ENCODE peak calls at places on chromosomes 4 and X, in four cellular contexts. O, S, R and X are unnamed samples.

GRCh38 chr4:82247629-82248028 is 126.2 kb downstream of the HNRNPD start:
- DNase-seq in S (no peak), R (no peak), O (no peak), X (no peak)

GRCh38 chr4:144732584-144733130 is 86.7 kb downstream of the HHIP start:
- DNase-seq in S (no peak), R (no peak), O (no peak), X (no peak)

GRCh38 chr4:99536148-99536728 is 25.4 kb downstream of the C4orf17 start:
- DNase-seq in O (no peak), S (no peak), R (peak; percentile 28), X (no peak)

GRCh38 chrX:72094894-72095293 is 36.8 kb downstream of the RTL5 start:
- DNase-seq in O (no peak), S (peak; percentile 68), R (no peak), X (no peak)

GRCh38 chr4:1981251-1982055 is 27.3 kb downstream of the NELFA start:
- DNase-seq in O (peak; percentile 15), S (no peak), R (no peak), X (no peak)

GRCh38 chrX:49190783-49191032 is 4.5 kb upstream of the PRICKLE3 start:
- DNase-seq in O (no peak), S (no peak), R (no peak), X (no peak)

GRCh38 chr4:86961605-86962295 is 26.9 kb downstream of the AFF1 start:
- DNase-seq in S (no peak), O (no peak), R (no peak), X (no peak)

GRCh38 chr4:170599894-170600293 is 510.1 kb upstream of the AADAT start:
- DNase-seq in O (no peak), R (no peak), S (no peak), X (no peak)

GRCh38 chr4:33369366-33369899 is 2649.3 kb downstream of the PCDH7 start:
- DNase-seq in S (no peak), R (no peak), O (no peak), X (no peak)

GRCh38 chrX:49111846-49112245 is 11.7 kb downstream of the GPKOW start:
- DNase-seq in O (no peak), R (no peak), S (no peak), X (no peak)

GRCh38 chr4:7397206-7398103 is 37.3 kb downstream of the PSAPL1 start:
- DNase-seq in S (peak; percentile 38), O (no peak), R (no peak), X (no peak)

GRCh38 chr4:106095408-106095807 is 200.1 kb downstream of the NPNT start:
- DNase-seq in R (no peak), S (no peak), O (no peak), X (no peak)

GRCh38 chr4:175702703-175703102 is 109.4 kb downstream of the GPM6A start:
- DNase-seq in R (no peak), S (no peak), O (no peak), X (no peak)

GRCh38 chr4:40316782-40317635 is 18.1 kb upstream of the CHRNA9 start:
- DNase-seq in O (no peak), R (no peak), S (peak; percentile 75), X (peak; percentile 90)

GRCh38 chr4:39032218-39033085 is at the start of gene TMEM156:
- DNase-seq in S (no peak), O (no peak), R (no peak), X (no peak)

GRCh38 chr4:39026096-39026495 is 6.1 kb downstream of the TMEM156 start:
- DNase-seq in R (no peak), S (no peak), O (no peak), X (no peak)

GRCh38 chr4:39030726-39031125 is 1.5 kb downstream of the TMEM156 start:
- DNase-seq in R (no peak), O (no peak), S (no peak), X (no peak)

GRCh38 chr4:39025552-39026085 is 6.6 kb downstream of the TMEM156 start:
- DNase-seq in O (no peak), S (no peak), R (no peak), X (no peak)

DNA sequence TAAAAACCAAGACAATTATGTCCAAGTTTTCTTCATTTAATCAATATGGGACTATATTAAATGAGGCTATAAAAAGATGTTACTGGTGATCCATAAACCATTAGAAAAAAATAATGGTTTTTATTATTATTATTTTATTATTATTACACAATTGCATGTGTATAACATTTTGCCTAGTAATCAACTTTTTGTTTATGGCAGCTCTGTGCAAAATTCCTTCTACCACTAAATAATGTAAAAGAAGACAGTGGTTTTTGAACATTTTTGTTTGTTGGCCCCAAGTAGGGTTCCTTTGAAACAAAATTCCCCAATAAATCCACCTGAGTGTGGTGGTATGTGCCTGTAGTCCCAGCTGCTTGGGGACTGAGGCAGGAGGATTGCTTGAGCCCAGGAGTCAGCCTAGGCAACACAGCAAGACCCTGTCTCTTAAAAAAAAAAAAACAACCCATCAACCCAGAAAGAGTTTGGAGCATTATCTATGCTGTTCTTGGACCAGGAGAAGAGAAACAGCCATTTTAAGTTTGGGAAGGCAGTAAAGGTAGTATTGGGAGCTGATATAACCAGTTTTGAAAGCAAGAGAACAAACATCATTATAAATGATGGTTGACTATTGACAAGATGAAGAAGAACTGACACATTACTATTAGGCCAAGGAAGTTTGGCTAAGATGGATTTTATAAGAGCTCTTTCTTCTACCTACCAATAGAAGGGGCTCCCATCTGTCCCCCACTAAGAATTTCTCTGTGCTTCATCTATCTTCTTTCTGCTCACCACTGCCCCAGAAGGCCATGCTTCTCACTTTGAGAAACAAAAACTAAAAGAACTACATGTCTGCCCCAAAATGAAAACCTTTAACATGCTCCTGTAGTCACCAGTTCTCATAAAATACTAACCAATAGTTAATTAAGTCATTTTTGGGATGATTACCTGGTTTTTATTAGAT is 2.2 kb downstream of the TMEM156 start:
- DNase-seq in R (no peak), O (no peak), S (no peak), X (no peak)
- TF ChIP-seq CTCF in R (no peak), O (no peak), S (no peak), X (no peak)

GRCh38 chrX:104852241-104852640 is 286.2 kb downstream of the IL1RAPL2 start:
- DNase-seq in R (no peak), S (no peak), O (no peak), X (no peak)
- TF ChIP-seq CTCF in R (no peak), S (no peak), O (no peak), X (no peak)

GRCh38 chrX:138191998-138192397 is 519.5 kb downstream of the FGF13 start:
- DNase-seq in S (no peak), R (no peak), O (no peak), X (no peak)
- TF ChIP-seq CTCF in S (no peak), R (no peak), O (peak; percentile 37), X (peak; percentile 33)

GRCh38 chr4:143336828-143337599 is at the start of gene GAB1:
- DNase-seq in S (no peak), O (peak; percentile 13), R (peak; percentile 87), X (no peak)
- TF ChIP-seq CTCF in S (no peak), O (no peak), R (no peak), X (no peak)

GRCh38 chr4:107183155-107183774 is 147.2 kb upstream of the DKK2 start:
- DNase-seq in S (no peak), R (no peak), O (peak; percentile 2), X (peak; percentile 20)
- TF ChIP-seq CTCF in S (peak; percentile 13), R (peak; percentile 65), O (peak; percentile 60), X (peak; percentile 81)

GRCh38 chr4:680565-680930 is 6.2 kb downstream of the MYL5 start:
- DNase-seq in R (peak; percentile 78), O (no peak), S (no peak), X (no peak)

GRCh38 chr4:682490-683172 is 6.3 kb downstream of the SLC49A3 start:
- DNase-seq in O (no peak), R (peak; percentile 61), S (no peak), X (no peak)

GRCh38 chr4:683247-683897 is 5.6 kb downstream of the SLC49A3 start:
- DNase-seq in S (no peak), R (peak; percentile 60), O (no peak), X (no peak)

GRCh38 chr4:680931-681645 is 6.7 kb downstream of the MYL5 start:
- DNase-seq in O (no peak), R (peak; percentile 83), S (peak; percentile 73), X (no peak)

GRCh38 chr4:681736-682451 is 7.1 kb downstream of the SLC49A3 start:
- DNase-seq in O (no peak), R (peak; percentile 87), S (no peak), X (no peak)
- TF ChIP-seq CTCF in O (no peak), R (no peak), S (no peak), X (no peak)

DNA sequence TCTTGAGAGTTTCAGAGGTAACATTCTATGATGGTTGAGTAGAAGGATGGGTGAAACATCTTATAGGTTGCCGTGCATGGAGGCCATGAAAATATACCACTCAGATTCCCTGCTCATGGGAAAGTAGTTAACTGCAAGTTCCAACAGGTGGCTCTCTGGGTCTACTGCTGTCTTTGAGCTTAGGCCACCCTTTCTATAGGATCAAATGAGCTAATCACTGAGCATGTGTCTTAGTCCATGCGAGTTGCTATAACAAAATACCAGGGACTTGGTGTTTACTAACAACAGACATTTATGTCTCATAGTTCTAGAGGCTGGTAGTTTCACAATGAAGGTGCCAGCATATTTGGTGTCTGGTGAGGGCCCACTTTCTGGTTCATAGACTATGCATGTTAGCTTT is 144.8 kb upstream of the UNC5C start:
- DNase-seq in R (no peak), O (no peak), S (no peak), X (no peak)
- TF ChIP-seq CTCF in R (no peak), O (no peak), S (no peak), X (no peak)

GRCh38 chr4:24747234-24747975 is 48.0 kb upstream of the SOD3 start:
- DNase-seq in S (no peak), R (no peak), O (no peak), X (no peak)

GRCh38 chr4:24748023-24748422 is 47.4 kb upstream of the SOD3 start:
- DNase-seq in O (no peak), S (no peak), R (no peak), X (no peak)

GRCh38 chr4:24750106-24750505 is 45.3 kb upstream of the SOD3 start:
- DNase-seq in S (no peak), R (no peak), O (no peak), X (no peak)

GRCh38 chr4:24752140-24752539 is 43.2 kb upstream of the SOD3 start:
- DNase-seq in R (no peak), O (no peak), S (no peak), X (no peak)

GRCh38 chr4:24748758-24749350 is 46.5 kb upstream of the SOD3 start:
- DNase-seq in O (no peak), R (no peak), S (no peak), X (no peak)
- TF ChIP-seq CTCF in O (no peak), R (no peak), S (no peak), X (no peak)